ENCODE peak calls at places on chromosomes 7 and 10, in five cellular contexts. V, S, B, Z and O are unnamed samples.

GRCh38 chr7:32416846-32417245 is 73.3 kb downstream of the LSM5 start:
- DNase-seq in V (no peak), S (no peak), B (no peak), Z (no peak), O (no peak)

GRCh38 chr7:85528581-85528980 is 341.7 kb upstream of the SEMA3D start:
- DNase-seq in V (no peak), S (no peak), B (no peak), Z (no peak), O (no peak)

GRCh38 chr7:5421626-5422323 is 1.9 kb downstream of the TNRC18 start:
- DNase-seq in V (peak; percentile 69), S (no peak), B (peak; percentile 64), Z (peak; percentile 24), O (peak; percentile 84)

GRCh38 chr7:33423646-33424020 is 294.3 kb downstream of the BBS9 start:
- DNase-seq in V (no peak), S (no peak), B (no peak), Z (peak; percentile 8), O (no peak)

GRCh38 chr7:73908123-73908611 is 47.2 kb downstream of the TMEM270 start:
- DNase-seq in V (peak; percentile 14), S (peak; percentile 46), B (no peak), Z (no peak), O (peak; percentile 61)

GRCh38 chr10:101358706-101359300 is 4.8 kb downstream of the BTRC start:
- DNase-seq in V (no peak), S (no peak), B (no peak), Z (no peak), O (no peak)

GRCh38 chr10:34789993-34790506 is 25.0 kb downstream of the PARD3 start:
- DNase-seq in V (no peak), S (no peak), B (no peak), Z (no peak), O (no peak)

GRCh38 chr10:29329420-29329819 is 40.5 kb downstream of the LYZL1 start:
- DNase-seq in V (no peak), S (no peak), B (no peak), Z (no peak), O (no peak)

GRCh38 chr7:43808410-43808809 is 49.9 kb downstream of the BLVRA start:
- DNase-seq in V (no peak), S (no peak), B (no peak), Z (no peak), O (no peak)

GRCh38 chr10:117924820-117925219 is 121.9 kb downstream of the RAB11FIP2 start:
- DNase-seq in V (no peak), S (no peak), B (no peak), Z (no peak), O (no peak)

GRCh38 chr7:92731327-92732063 is 104.9 kb downstream of the CDK6 start:
- DNase-seq in V (no peak), S (no peak), B (no peak), Z (no peak), O (no peak)

GRCh38 chr7:26457702-26458327 is 166.2 kb downstream of the SNX10 start:
- DNase-seq in V (no peak), S (no peak), B (no peak), Z (no peak), O (no peak)

GRCh38 chr7:137978464-137979237 is 23.2 kb downstream of the CREB3L2 start:
- DNase-seq in V (no peak), S (no peak), B (peak; percentile 41), Z (peak; percentile 69), O (no peak)

GRCh38 chr10:76577455-76577854 is 1060.2 kb downstream of the KCNMA1 start:
- DNase-seq in V (no peak), S (no peak), B (no peak), Z (no peak), O (no peak)

GRCh38 chr7:226281-226882 is 34.0 kb downstream of the FAM20C start:
- DNase-seq in V (peak; percentile 48), S (no peak), B (no peak), Z (no peak), O (no peak)

GRCh38 chr7:831596-832291 is 532 bp upstream of the SUN1 start:
- DNase-seq in V (no peak), S (no peak), B (no peak), Z (peak; percentile 54), O (no peak)

GRCh38 chr7:96388166-96388565 is 66.3 kb upstream of the SLC25A13 start:
- DNase-seq in V (no peak), S (no peak), B (no peak), Z (no peak), O (no peak)

GRCh38 chr10:116170815-116171250 is 102.2 kb downstream of the GFRA1 start:
- DNase-seq in V (no peak), S (no peak), B (no peak), Z (no peak), O (no peak)

GRCh38 chr7:139687980-139688632 is 89.7 kb downstream of the HIPK2 start:
- DNase-seq in V (no peak), S (no peak), B (no peak), Z (peak; percentile 85), O (no peak)

GRCh38 chr10:118580702-118581101 is 14.7 kb downstream of the PRLHR start:
- DNase-seq in V (no peak), S (no peak), B (no peak), Z (no peak), O (no peak)

GRCh38 chr10:1668347-1668746 is 69.0 kb downstream of the ADARB2 start:
- DNase-seq in V (no peak), S (no peak), B (no peak), Z (no peak), O (no peak)

GRCh38 chr7:117974891-117975290 is 101.7 kb upstream of the CTTNBP2 start:
- DNase-seq in V (no peak), S (no peak), B (no peak), Z (no peak), O (no peak)

DNA sequence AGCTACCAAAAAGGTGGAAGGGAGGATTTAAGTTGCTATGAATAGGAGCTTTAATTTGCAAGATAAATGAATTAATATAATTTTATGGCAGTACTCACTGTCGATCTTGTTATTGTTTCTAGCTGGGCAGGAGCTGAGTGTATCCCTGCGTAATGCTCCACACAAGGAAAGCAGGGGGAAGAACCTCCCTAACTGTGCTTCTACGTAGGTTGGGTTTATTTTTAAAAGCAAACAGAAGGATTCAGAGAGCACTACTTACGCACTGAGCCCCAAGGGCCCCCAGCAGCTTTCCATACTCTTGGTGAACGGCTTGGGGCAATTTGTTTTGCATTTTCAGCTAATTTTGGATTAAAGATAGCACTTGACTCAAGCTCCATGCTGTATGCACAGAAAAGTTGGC is 9.6 kb downstream of the DUSP5 start:
- DNase-seq in V (no peak), S (no peak), B (no peak), Z (no peak), O (no peak)
- H3K36me3 ChIP-seq in V (peaks cover 15% of the 10 kb centered on the region), S (peaks cover 3% of the 10 kb centered on the region), B (peaks cover 3% of the 10 kb centered on the region), Z (peaks cover 25% of the 10 kb centered on the region), O (peaks cover 47% of the 10 kb centered on the region)

GRCh38 chr7:42678315-42678714 is 233.6 kb downstream of the C7orf25 start:
- DNase-seq in V (no peak), S (no peak), B (no peak), Z (no peak), O (no peak)
- TF ChIP-seq POLR2A in V (no peak), S (no peak), B (no peak), Z (no peak), O (no peak)

DNA sequence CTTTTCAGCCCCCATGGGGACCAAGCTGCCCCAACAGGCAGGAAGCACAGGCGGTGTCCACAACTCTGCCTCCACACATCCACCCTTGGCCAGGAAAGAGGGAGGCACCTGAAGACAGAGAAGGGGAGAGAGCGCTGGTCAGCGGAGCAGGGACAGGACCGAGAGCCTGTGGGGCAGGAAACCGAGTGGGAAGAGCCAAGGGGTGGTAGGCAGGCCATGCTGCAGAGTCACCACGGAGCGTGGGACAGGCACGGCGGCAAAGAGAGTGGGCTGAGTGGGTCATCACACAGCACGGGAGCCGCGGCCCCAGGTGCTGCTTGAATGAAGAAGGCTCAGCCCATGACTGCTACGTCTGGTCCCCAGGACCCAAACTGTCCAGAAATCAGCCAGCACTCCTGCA is 109.8 kb downstream of the PTPRN2 start:
- DNase-seq in V (no peak), S (no peak), B (no peak), Z (no peak), O (no peak)
- TF ChIP-seq POLR2AphosphoS5 in V (no peak), S (no peak), B (no peak), Z (no peak), O (no peak)

GRCh38 chr10:93420091-93420490 is 62.0 kb downstream of the MYOF start:
- DNase-seq in V (no peak), S (no peak), B (no peak), Z (no peak), O (no peak)

GRCh38 chr10:93417886-93418285 is 64.2 kb downstream of the MYOF start:
- DNase-seq in V (no peak), S (no peak), B (no peak), Z (no peak), O (no peak)

GRCh38 chr10:93417264-93417663 is 64.9 kb downstream of the MYOF start:
- DNase-seq in V (no peak), S (no peak), B (no peak), Z (no peak), O (no peak)

GRCh38 chr10:93415693-93416092 is 66.4 kb downstream of the MYOF start:
- DNase-seq in V (no peak), S (no peak), B (no peak), Z (no peak), O (no peak)

GRCh38 chr10:93416824-93417223 is 65.3 kb downstream of the MYOF start:
- DNase-seq in V (no peak), S (no peak), B (no peak), Z (no peak), O (no peak)
- H3K36me3 ChIP-seq in V (no peaks in the 10 kb centered on the region), S (peaks cover 8% of the 10 kb centered on the region), B (peaks cover 1% of the 10 kb centered on the region), Z (no peaks in the 10 kb centered on the region), O (no peaks in the 10 kb centered on the region)

DNA sequence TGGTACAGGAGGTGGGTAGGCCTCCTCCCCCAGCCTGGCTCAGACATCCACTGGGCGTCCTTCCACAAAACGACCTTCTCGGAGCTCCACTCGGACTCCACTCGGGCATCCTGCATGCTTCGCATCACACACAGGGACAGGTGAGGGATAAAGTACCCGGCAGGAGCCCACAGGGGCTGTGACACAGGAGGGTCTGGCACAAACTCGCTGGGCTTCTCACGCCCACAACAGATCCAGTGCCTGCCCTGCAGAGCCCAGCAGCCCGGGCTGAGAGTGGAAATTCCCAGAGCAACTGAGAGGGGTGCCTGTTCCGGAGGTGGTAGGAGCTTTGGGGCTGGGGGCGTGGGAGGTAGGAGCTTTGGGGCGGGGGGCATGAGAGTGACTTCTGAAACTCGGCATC is 108.4 kb downstream of the MKI67 start:
- DNase-seq in V (no peak), S (no peak), B (no peak), Z (no peak), O (no peak)
- TF ChIP-seq POLR2A in V (no peak), S (no peak), B (no peak), Z (no peak), O (no peak)

GRCh38 chr7:64905133-64905532 is 2.1 kb downstream of the ZNF273 start:
- DNase-seq in V (no peak), S (no peak), B (no peak), Z (no peak), O (no peak)

GRCh38 chr7:64907641-64908326 is 4.7 kb downstream of the ZNF273 start:
- DNase-seq in V (no peak), S (no peak), B (no peak), Z (no peak), O (no peak)

GRCh38 chr7:64905547-64905946 is 2.5 kb downstream of the ZNF273 start:
- DNase-seq in V (no peak), S (no peak), B (no peak), Z (no peak), O (no peak)

GRCh38 chr7:64902806-64903721 is at the start of gene ZNF273:
- DNase-seq in V (peak; percentile 96), S (peak; percentile 97), B (peak; percentile 95), Z (peak; percentile 91), O (peak; percentile 96)

GRCh38 chr7:64904008-64904407 is 935 bp downstream of the ZNF273 start:
- DNase-seq in V (no peak), S (no peak), B (no peak), Z (no peak), O (no peak)
- TF ChIP-seq POLR2AphosphoS5 in V (no peak), S (no peak), B (no peak), Z (no peak), O (no peak)